ENCODE peak calls at places on chromosomes 4 and X, in ten cellular contexts. I is right cardiac atrium; A is heart left ventricle; Q is Panc1; U is omental fat pad; T is HepG2; E is T-cell; Z is right lobe of liver; X is upper lobe of right lung; M is effector memory CD8-positive, alpha-beta T cell. O is an unnamed sample.

GRCh38 chrX:70423937-70424336 is 823 bp downstream of the GDPD2 start:
- ATAC-seq in I (no peak), A (no peak), Q (no peak), U (no peak), T (no peak), E (no peak), Z (no peak), X (no peak), M (no peak), O (no peak)

GRCh38 chr4:44772340-44772739 is 46.0 kb upstream of the GNPDA2 start:
- ATAC-seq in I (no peak), A (no peak), Q (no peak), U (no peak), T (no peak), E (no peak), Z (no peak), X (peak), M (no peak), O (no peak)

GRCh38 chr4:147975902-147976301 is 244.0 kb downstream of the ARHGAP10 start:
- ATAC-seq in I (no peak), A (no peak), Q (no peak), U (no peak), T (no peak), E (no peak), Z (no peak), X (no peak), M (no peak), O (no peak)

GRCh38 chr4:17875402-17876070 is 64.8 kb downstream of the NCAPG start:
- ATAC-seq in I (no peak), A (no peak), Q (no peak), U (no peak), T (no peak), E (no peak), Z (no peak), X (no peak), M (no peak), O (no peak)

GRCh38 chr4:81493895-81494490 is 22.3 kb upstream of the RASGEF1B start:
- ATAC-seq in I (peak), A (no peak), Q (no peak), U (no peak), T (no peak), E (peak), Z (peak), X (peak), M (peak), O (no peak)

GRCh38 chr4:5435201-5435600 is 273.2 kb downstream of the EVC2 start:
- ATAC-seq in I (no peak), A (no peak), Q (no peak), U (no peak), T (no peak), E (no peak), Z (no peak), X (no peak), M (no peak), O (no peak)

GRCh38 chrX:68941385-68941952 is 112.6 kb downstream of the EFNB1 start:
- ATAC-seq in I (no peak), A (no peak), Q (no peak), U (no peak), T (no peak), E (no peak), Z (no peak), X (no peak), M (no peak), O (no peak)

GRCh38 chrX:53445977-53446376 is 11.8 kb upstream of the HSD17B10 start:
- ATAC-seq in I (no peak), A (no peak), Q (peak), U (no peak), T (peak), E (peak), Z (peak), X (peak), M (peak), O (no peak)

GRCh38 chr4:87337361-87337760 is 14.7 kb upstream of the HSD17B13 start:
- ATAC-seq in I (no peak), A (no peak), Q (no peak), U (no peak), T (no peak), E (no peak), Z (no peak), X (no peak), M (no peak), O (no peak)

GRCh38 chrX:572490-573124 is 58.0 kb upstream of the SHOX start:
- ATAC-seq in I (no peak), A (no peak), Q (no peak), U (no peak), T (peak), E (no peak), Z (no peak), X (no peak), M (no peak), O (no peak)

O was measured in gastroesophageal sphincter.